ENCODE peak calls at places on chromosomes 2 and 18, in ten cellular contexts. M is body of pancreas; J is stimulated activated CD4-positive, alpha-beta T cell treated with anti-CD3 and anti-CD28 coated beads, Interleukin-2, amount 100 ng/mL, for 24 hours; H is NCI-H2107; C is prostate gland; R is left cardiac atrium; L is GM13976; E is effector CD4-positive, alpha-beta T cell; P is neuronal stem cell; S is heart left ventricle. Q is an unnamed sample.

GRCh38 chr18:56541790-56542189 is 96.6 kb downstream of the TXNL1 start:
- DNase-seq in M (no peak), J (no peak), H (no peak), C (no peak), R (no peak), L (no peak), E (no peak), P (no peak), S (no peak), Q (no peak)

GRCh38 chr2:211568439-211568838 is 970.2 kb downstream of the ERBB4 start:
- DNase-seq in M (no peak), J (no peak), H (no peak), C (no peak), R (no peak), L (no peak), E (no peak), P (no peak), S (no peak), Q (no peak)

GRCh38 chr2:238216651-238217184 is 13.2 kb upstream of the ILKAP start:
- DNase-seq in M (no peak), J (no peak), H (no peak), C (no peak), R (no peak), L (no peak), E (no peak), P (no peak), S (no peak), Q (no peak)

GRCh38 chr2:240893363-240893828 is 2.6 kb downstream of the MAB21L4 start:
- DNase-seq in M (no peak), J (peak), H (no peak), C (no peak), R (no peak), L (no peak), E (no peak), P (no peak), S (no peak), Q (no peak)

GRCh38 chr2:98511981-98512380 is 67.3 kb downstream of the INPP4A start:
- DNase-seq in M (no peak), J (no peak), H (no peak), C (no peak), R (no peak), L (no peak), E (no peak), P (no peak), S (no peak), Q (no peak)

GRCh38 chr18:34467059-34467458 is 242.3 kb upstream of the NOL4 start:
- DNase-seq in M (no peak), J (no peak), H (no peak), C (no peak), R (no peak), L (no peak), E (no peak), P (no peak), S (no peak), Q (no peak)

GRCh38 chr2:160033732-160034392 is 28.6 kb downstream of the PLA2R1 start:
- DNase-seq in M (no peak), J (no peak), H (no peak), C (no peak), R (no peak), L (no peak), E (no peak), P (no peak), S (no peak), Q (no peak)

GRCh38 chr2:219912530-219912929 is 285.1 kb downstream of the SLC4A3 start:
- DNase-seq in M (no peak), J (no peak), H (no peak), C (no peak), R (no peak), L (no peak), E (no peak), P (no peak), S (peak), Q (peak)

GRCh38 chr18:26930630-26931029 is 65.1 kb upstream of the AQP4 start:
- DNase-seq in M (no peak), J (no peak), H (no peak), C (no peak), R (no peak), L (no peak), E (no peak), P (no peak), S (no peak), Q (no peak)

GRCh38 chr18:79682481-79682880 is 2.9 kb downstream of the CTDP1 start:
- DNase-seq in M (no peak), J (no peak), H (no peak), C (no peak), R (no peak), L (no peak), E (no peak), P (no peak), S (no peak), Q (no peak)

GRCh38 chr2:80040226-80040625 is 264.3 kb downstream of the LRRTM1 start:
- DNase-seq in M (no peak), J (no peak), H (no peak), C (no peak), R (no peak), L (no peak), E (no peak), P (no peak), S (no peak), Q (no peak)

GRCh38 chr2:97011977-97012569 is 25.7 kb upstream of the FAM178B start:
- DNase-seq in M (no peak), J (no peak), H (no peak), C (peak), R (no peak), L (peak), E (peak), P (peak), S (no peak), Q (no peak)

GRCh38 chr18:37476182-37476581 is 89.4 kb downstream of the CELF4 start:
- DNase-seq in M (peak), J (peak), H (no peak), C (no peak), R (no peak), L (peak), E (no peak), P (peak), S (no peak), Q (no peak)

GRCh38 chr18:79963658-79964329 is 649 bp upstream of the HSBP1L1 start:
- DNase-seq in M (no peak), J (no peak), H (no peak), C (no peak), R (no peak), L (no peak), E (no peak), P (no peak), S (no peak), Q (no peak)

GRCh38 chr2:160209457-160209856 is 9.4 kb upstream of the ITGB6 start:
- DNase-seq in M (no peak), J (no peak), H (no peak), C (no peak), R (no peak), L (no peak), E (no peak), P (no peak), S (no peak), Q (no peak)

GRCh38 chr2:4174796-4175195 is 471.4 kb downstream of the DCDC2C start:
- DNase-seq in M (no peak), J (no peak), H (no peak), C (no peak), R (no peak), L (no peak), E (no peak), P (no peak), S (no peak), Q (no peak)

GRCh38 chr2:60552096-60552850 is 1.2 kb downstream of the BCL11A start:
- DNase-seq in M (peak), J (no peak), H (no peak), C (no peak), R (no peak), L (no peak), E (no peak), P (no peak), S (peak), Q (peak)

GRCh38 chr2:170587937-170588336 is 127.2 kb upstream of the SP5 start:
- DNase-seq in M (no peak), J (no peak), H (no peak), C (no peak), R (no peak), L (no peak), E (no peak), P (no peak), S (no peak), Q (no peak)

GRCh38 chr18:13262839-13263691 is 44.5 kb downstream of the LDLRAD4 start:
- DNase-seq in M (no peak), J (no peak), H (no peak), C (no peak), R (no peak), L (no peak), E (no peak), P (no peak), S (peak), Q (no peak)

GRCh38 chr18:47752796-47753645 is 177.4 kb downstream of the SMAD2 start:
- DNase-seq in M (no peak), J (no peak), H (no peak), C (no peak), R (no peak), L (no peak), E (no peak), P (no peak), S (no peak), Q (no peak)

GRCh38 chr2:125858366-125858765 is 797.6 kb upstream of the GYPC start:
- DNase-seq in M (no peak), J (no peak), H (no peak), C (no peak), R (no peak), L (no peak), E (no peak), P (no peak), S (no peak), Q (no peak)

GRCh38 chr2:225597911-225598310 is 198.4 kb downstream of the NYAP2 start:
- DNase-seq in M (no peak), J (no peak), H (no peak), C (no peak), R (no peak), L (no peak), E (no peak), P (peak), S (no peak), Q (no peak)

GRCh38 chr18:5463390-5463789 is 80.4 kb downstream of the EPB41L3 start:
- DNase-seq in M (peak), J (no peak), H (no peak), C (no peak), R (peak), L (no peak), E (no peak), P (no peak), S (peak), Q (no peak)

GRCh38 chr2:65369574-65369973 is 62.8 kb downstream of the SPRED2 start:
- DNase-seq in M (no peak), J (no peak), H (no peak), C (no peak), R (no peak), L (no peak), E (no peak), P (no peak), S (no peak), Q (no peak)

GRCh38 chr2:79180092-79180491 is 20.5 kb upstream of the REG3A start:
- DNase-seq in M (no peak), J (no peak), H (no peak), C (no peak), R (no peak), L (no peak), E (no peak), P (no peak), S (no peak), Q (no peak)

GRCh38 chr2:102803897-102804217 is 42.0 kb downstream of the TMEM182 start:
- DNase-seq in M (no peak), J (no peak), H (no peak), C (no peak), R (no peak), L (no peak), E (no peak), P (no peak), S (no peak), Q (no peak)

GRCh38 chr2:8319219-8319618 is 362.6 kb upstream of the ID2 start:
- DNase-seq in M (no peak), J (no peak), H (no peak), C (no peak), R (no peak), L (no peak), E (no peak), P (no peak), S (no peak), Q (no peak)

GRCh38 chr2:239118675-239119211 is 270.9 kb downstream of the TWIST2 start:
- DNase-seq in M (no peak), J (peak), H (no peak), C (no peak), R (no peak), L (no peak), E (no peak), P (no peak), S (no peak), Q (no peak)

GRCh38 chr2:116489944-116490343 is 1324.5 kb upstream of the DDX18 start:
- DNase-seq in M (no peak), J (no peak), H (no peak), C (no peak), R (no peak), L (no peak), E (no peak), P (no peak), S (no peak), Q (no peak)

GRCh38 chr2:36589230-36589630 is 8.7 kb downstream of the FEZ2 start:
- DNase-seq in M (no peak), J (no peak), H (no peak), C (no peak), R (no peak), L (no peak), E (no peak), P (no peak), S (no peak), Q (no peak)

GRCh38 chr18:62521588-62521987 is 1.2 kb upstream of the ZCCHC2 start:
- DNase-seq in M (no peak), J (no peak), H (no peak), C (no peak), R (no peak), L (no peak), E (no peak), P (no peak), S (no peak), Q (no peak)

GRCh38 chr2:232776435-232776834 is at the start of gene KCNJ13:
- DNase-seq in M (no peak), J (no peak), H (no peak), C (no peak), R (no peak), L (no peak), E (no peak), P (peak), S (no peak), Q (no peak)

Q was measured in ovary.